ENCODE peak calls at places on chromosome 20, in six cellular contexts. One of them, this sample, is unnamed. For H3K27me3, the result is how much of the 10 kb centered on the place peaks cover.

GRCh38 chr20:20837574-20838021 is 125.2 kb upstream of the RALGAPA2 start:
- DNase-seq in tibial nerve: peak
- DNase-seq in tibial artery: peak
- DNase-seq in brain microvascular endothelial cell: peak
- DNase-seq in heart left ventricle: peak
- DNase-seq in heart right ventricle: peak
- DNase-seq in this sample: peak

GRCh38 chr20:15889073-15889923 is 684.0 kb downstream of the KIF16B start:
- DNase-seq in tibial nerve: no peak
- DNase-seq in tibial artery: no peak
- DNase-seq in brain microvascular endothelial cell: no peak
- DNase-seq in heart left ventricle: no peak
- DNase-seq in heart right ventricle: no peak
- DNase-seq in this sample: peak

GRCh38 chr20:15814360-15814759 is 758.9 kb downstream of the KIF16B start:
- DNase-seq in tibial nerve: no peak
- DNase-seq in tibial artery: no peak
- DNase-seq in brain microvascular endothelial cell: no peak
- DNase-seq in heart left ventricle: no peak
- DNase-seq in heart right ventricle: no peak
- DNase-seq in this sample: no peak

GRCh38 chr20:41956316-41957050 is 338.3 kb upstream of the CHD6 start:
- DNase-seq in tibial nerve: no peak
- DNase-seq in tibial artery: no peak
- DNase-seq in brain microvascular endothelial cell: no peak
- DNase-seq in heart left ventricle: no peak
- DNase-seq in heart right ventricle: peak
- DNase-seq in this sample: no peak

GRCh38 chr20:57498425-57499400 is 26.2 kb downstream of the CTCFL start:
- DNase-seq in tibial nerve: no peak
- DNase-seq in tibial artery: no peak
- DNase-seq in brain microvascular endothelial cell: peak
- DNase-seq in heart left ventricle: no peak
- DNase-seq in heart right ventricle: no peak
- DNase-seq in this sample: peak

GRCh38 chr20:53803492-53804155 is 210.0 kb upstream of the ZNF217 start:
- DNase-seq in tibial nerve: no peak
- DNase-seq in tibial artery: no peak
- DNase-seq in brain microvascular endothelial cell: no peak
- DNase-seq in heart left ventricle: no peak
- DNase-seq in heart right ventricle: no peak
- DNase-seq in this sample: no peak

GRCh38 chr20:47172579-47172978 is 183.9 kb downstream of the ZMYND8 start:
- DNase-seq in tibial nerve: no peak
- DNase-seq in tibial artery: no peak
- DNase-seq in brain microvascular endothelial cell: no peak
- DNase-seq in heart left ventricle: no peak
- DNase-seq in heart right ventricle: no peak
- DNase-seq in this sample: no peak

GRCh38 chr20:2237059-2237458 is 58.7 kb upstream of the TGM3 start:
- DNase-seq in tibial nerve: peak
- DNase-seq in tibial artery: peak
- DNase-seq in brain microvascular endothelial cell: peak
- DNase-seq in heart left ventricle: peak
- DNase-seq in heart right ventricle: peak
- DNase-seq in this sample: peak

GRCh38 chr20:54657268-54657826 is 182.0 kb downstream of the DOK5 start:
- DNase-seq in tibial nerve: no peak
- DNase-seq in tibial artery: no peak
- DNase-seq in brain microvascular endothelial cell: no peak
- DNase-seq in heart left ventricle: no peak
- DNase-seq in heart right ventricle: no peak
- DNase-seq in this sample: no peak

GRCh38 chr20:46974669-46975434 is 80.2 kb downstream of the EYA2 start:
- DNase-seq in tibial nerve: no peak
- DNase-seq in tibial artery: no peak
- DNase-seq in brain microvascular endothelial cell: no peak
- DNase-seq in heart left ventricle: no peak
- DNase-seq in heart right ventricle: no peak
- DNase-seq in this sample: no peak

GRCh38 chr20:6055981-6056569 is 2.2 kb upstream of the LRRN4 start:
- DNase-seq in tibial nerve: no peak
- DNase-seq in tibial artery: no peak
- DNase-seq in brain microvascular endothelial cell: no peak
- DNase-seq in heart left ventricle: no peak
- DNase-seq in heart right ventricle: no peak
- DNase-seq in this sample: no peak

GRCh38 chr20:59377046-59377445 is 76.6 kb downstream of the EDN3 start:
- DNase-seq in tibial nerve: no peak
- DNase-seq in tibial artery: no peak
- DNase-seq in brain microvascular endothelial cell: no peak
- DNase-seq in heart left ventricle: no peak
- DNase-seq in heart right ventricle: no peak
- DNase-seq in this sample: no peak

GRCh38 chr20:32382102-32382950 is 24.2 kb downstream of the ASXL1 start:
- DNase-seq in tibial nerve: no peak
- DNase-seq in tibial artery: no peak
- DNase-seq in brain microvascular endothelial cell: no peak
- DNase-seq in heart left ventricle: no peak
- DNase-seq in heart right ventricle: no peak
- DNase-seq in this sample: no peak

GRCh38 chr20:44745560-44746366 is at the start of gene KCNK15:
- DNase-seq in tibial nerve: no peak
- DNase-seq in tibial artery: peak
- DNase-seq in brain microvascular endothelial cell: no peak
- DNase-seq in heart left ventricle: peak
- DNase-seq in heart right ventricle: peak
- DNase-seq in this sample: peak

GRCh38 chr20:25496968-25497401 is 88.3 kb downstream of the NINL start:
- DNase-seq in tibial nerve: no peak
- DNase-seq in tibial artery: no peak
- DNase-seq in brain microvascular endothelial cell: no peak
- DNase-seq in heart left ventricle: no peak
- DNase-seq in heart right ventricle: no peak
- DNase-seq in this sample: no peak

GRCh38 chr20:12113075-12113467 is 195.4 kb downstream of the BTBD3 start:
- DNase-seq in tibial nerve: no peak
- DNase-seq in tibial artery: no peak
- DNase-seq in brain microvascular endothelial cell: no peak
- DNase-seq in heart left ventricle: no peak
- DNase-seq in heart right ventricle: no peak
- DNase-seq in this sample: no peak

GRCh38 chr20:43667341-43668132 is 623 bp downstream of the MYBL2 start:
- DNase-seq in tibial nerve: no peak
- DNase-seq in tibial artery: no peak
- DNase-seq in brain microvascular endothelial cell: no peak
- DNase-seq in heart left ventricle: no peak
- DNase-seq in heart right ventricle: no peak
- DNase-seq in this sample: peak

GRCh38 chr20:54103067-54103761 is 32.8 kb upstream of the BCAS1 start:
- DNase-seq in tibial nerve: peak
- DNase-seq in tibial artery: peak
- DNase-seq in brain microvascular endothelial cell: peak
- DNase-seq in heart left ventricle: peak
- DNase-seq in heart right ventricle: peak
- DNase-seq in this sample: peak

GRCh38 chr20:46348972-46349741 is 40.9 kb upstream of the CDH22 start:
- DNase-seq in tibial nerve: peak
- DNase-seq in tibial artery: no peak
- DNase-seq in brain microvascular endothelial cell: peak
- DNase-seq in heart left ventricle: peak
- DNase-seq in heart right ventricle: peak
- DNase-seq in this sample: peak

GRCh38 chr20:48689388-48689787 is 138.4 kb downstream of the PREX1 start:
- DNase-seq in tibial nerve: no peak
- DNase-seq in tibial artery: no peak
- DNase-seq in brain microvascular endothelial cell: no peak
- DNase-seq in heart left ventricle: no peak
- DNase-seq in heart right ventricle: no peak
- DNase-seq in this sample: no peak

GRCh38 chr20:20519269-20519668 is 151.4 kb downstream of the INSM1 start:
- DNase-seq in tibial nerve: no peak
- DNase-seq in tibial artery: no peak
- DNase-seq in brain microvascular endothelial cell: no peak
- DNase-seq in heart left ventricle: no peak
- DNase-seq in heart right ventricle: no peak
- DNase-seq in this sample: no peak

DNA sequence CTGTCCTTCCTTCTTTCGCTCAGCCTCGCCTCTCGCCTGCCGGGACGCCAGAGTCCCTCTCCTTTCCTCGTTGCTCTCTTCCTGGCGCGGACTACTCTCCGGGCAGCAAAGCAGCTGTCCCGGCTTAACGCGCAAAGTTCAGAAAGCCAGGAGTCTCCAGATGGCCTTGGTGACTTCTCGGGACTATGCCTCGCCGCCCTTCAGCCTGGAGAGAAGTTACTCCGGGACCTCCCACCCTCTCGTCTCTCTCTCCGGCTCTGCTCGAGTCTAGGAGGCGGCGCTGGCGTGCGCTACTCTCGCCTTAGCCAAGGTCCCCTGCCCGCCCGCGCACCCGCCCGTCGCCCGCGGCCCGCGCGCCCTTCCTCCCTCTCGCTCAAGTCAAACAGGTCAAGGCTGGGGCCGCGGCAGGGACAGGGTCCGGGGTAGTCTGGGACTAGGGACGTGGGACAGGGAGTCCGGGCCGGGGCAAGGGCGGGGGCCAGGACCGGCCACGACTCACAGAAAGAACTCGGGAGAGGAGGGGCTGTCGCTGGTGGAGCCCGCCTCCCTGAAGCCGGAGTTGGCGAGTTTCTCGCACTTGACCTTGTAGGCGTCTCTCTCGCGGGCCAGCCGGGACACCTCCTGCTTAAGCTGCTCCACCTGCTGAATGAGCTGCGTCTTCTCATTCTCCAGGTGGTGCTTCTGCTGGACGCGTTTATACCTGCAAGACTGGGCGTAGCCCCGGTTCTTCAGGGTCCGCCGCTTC is 1.5 kb downstream of the MAFB start:
- DNase-seq in tibial nerve: peak
- DNase-seq in tibial artery: no peak
- DNase-seq in brain microvascular endothelial cell: no peak
- DNase-seq in heart left ventricle: peak
- DNase-seq in heart right ventricle: peak
- DNase-seq in this sample: peak
- H3K4me3 ChIP-seq in tibial nerve: peak
- H3K4me3 ChIP-seq in tibial artery: peak
- H3K4me3 ChIP-seq in brain microvascular endothelial cell: peak
- H3K4me3 ChIP-seq in heart left ventricle: peak
- H3K4me3 ChIP-seq in heart right ventricle: peak
- H3K4me3 ChIP-seq in this sample: peak

DNA sequence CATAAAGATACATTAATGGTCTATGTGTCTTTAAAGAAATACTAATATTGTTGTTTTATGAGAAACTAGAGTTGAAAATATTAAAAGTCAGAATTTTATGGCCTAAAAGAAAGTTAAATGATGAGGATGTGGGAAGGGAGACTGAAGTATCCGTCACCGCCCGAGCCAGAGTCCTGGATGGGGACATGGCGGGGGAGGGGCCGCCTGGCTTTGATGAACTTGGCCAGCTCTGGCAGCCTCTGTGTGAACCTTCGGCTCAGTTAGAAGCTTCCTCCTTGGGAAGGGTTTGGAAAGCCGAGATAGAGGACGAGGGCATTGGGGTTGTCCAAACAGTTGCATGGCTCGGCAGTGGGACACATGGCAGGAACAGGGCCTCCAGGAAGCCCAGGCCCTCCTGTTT is 6.8 kb upstream of the RBBP8NL start:
- DNase-seq in tibial nerve: no peak
- DNase-seq in tibial artery: no peak
- DNase-seq in brain microvascular endothelial cell: no peak
- DNase-seq in heart left ventricle: no peak
- DNase-seq in heart right ventricle: no peak
- DNase-seq in this sample: no peak
- H3K27me3 ChIP-seq in tibial nerve: half or more
- H3K27me3 ChIP-seq in tibial artery: under half
- H3K27me3 ChIP-seq in brain microvascular endothelial cell: under half
- H3K27me3 ChIP-seq in heart left ventricle: under half
- H3K27me3 ChIP-seq in heart right ventricle: under half
- H3K27me3 ChIP-seq in this sample: half or more

DNA sequence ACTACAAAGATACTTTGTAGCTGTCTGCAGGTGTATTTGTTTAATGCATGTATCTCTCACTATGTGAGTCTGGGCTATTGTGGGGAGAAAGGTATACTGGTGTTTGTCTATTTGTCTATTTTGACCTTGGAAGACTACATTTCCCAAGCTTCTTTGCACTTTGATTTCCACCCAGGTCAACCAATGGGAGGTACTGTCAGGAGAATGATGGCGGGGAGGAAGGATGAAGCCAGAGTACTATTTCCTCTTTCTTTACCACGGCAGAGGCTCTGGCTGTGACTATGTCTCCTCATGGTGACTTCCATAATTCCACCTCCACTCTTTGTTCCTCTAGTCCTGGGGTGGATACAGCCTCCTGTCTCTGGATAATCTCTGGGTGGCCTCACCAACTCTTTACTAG is 23.1 kb downstream of the LBP start:
- DNase-seq in tibial nerve: no peak
- DNase-seq in tibial artery: no peak
- DNase-seq in brain microvascular endothelial cell: peak
- DNase-seq in heart left ventricle: no peak
- DNase-seq in heart right ventricle: no peak
- DNase-seq in this sample: no peak
- H3K4me3 ChIP-seq in tibial nerve: no peak
- H3K4me3 ChIP-seq in tibial artery: no peak
- H3K4me3 ChIP-seq in brain microvascular endothelial cell: no peak
- H3K4me3 ChIP-seq in heart left ventricle: no peak
- H3K4me3 ChIP-seq in heart right ventricle: no peak
- H3K4me3 ChIP-seq in this sample: no peak

GRCh38 chr20:62886709-62887058 is 25.1 kb upstream of the TCFL5 start:
- DNase-seq in tibial nerve: no peak
- DNase-seq in tibial artery: no peak
- DNase-seq in brain microvascular endothelial cell: no peak
- DNase-seq in heart left ventricle: no peak
- DNase-seq in heart right ventricle: no peak
- DNase-seq in this sample: no peak
- H3K27me3 ChIP-seq in tibial nerve: under half
- H3K27me3 ChIP-seq in tibial artery: under half
- H3K27me3 ChIP-seq in brain microvascular endothelial cell: under half
- H3K27me3 ChIP-seq in heart left ventricle: under half
- H3K27me3 ChIP-seq in heart right ventricle: under half
- H3K27me3 ChIP-seq in this sample: under half

GRCh38 chr20:51221103-51221502 is 198.2 kb upstream of the KCNG1 start:
- DNase-seq in tibial nerve: no peak
- DNase-seq in tibial artery: no peak
- DNase-seq in brain microvascular endothelial cell: no peak
- DNase-seq in heart left ventricle: no peak
- DNase-seq in heart right ventricle: no peak
- DNase-seq in this sample: no peak
- H3K4me3 ChIP-seq in tibial nerve: no peak
- H3K4me3 ChIP-seq in tibial artery: no peak
- H3K4me3 ChIP-seq in brain microvascular endothelial cell: no peak
- H3K4me3 ChIP-seq in heart left ventricle: no peak
- H3K4me3 ChIP-seq in heart right ventricle: no peak
- H3K4me3 ChIP-seq in this sample: peak